ENCODE peak calls at places on chromosomes 7 and 10, in six cellular contexts. One of them, this sample, is unnamed. For H3K36me3, the result is how much of the 10 kb centered on the place peaks cover.

GRCh38 chr10:51244739-51245138 is 170.5 kb downstream of the PRKG1 start:
- DNase-seq in astrocyte: peak
- DNase-seq in PC-9: no peak
- DNase-seq in neuronal stem cell: peak
- DNase-seq in HepG2: no peak
- DNase-seq in IMR-90: peak
- DNase-seq in this sample: no peak

GRCh38 chr7:3207387-3207786 is 93.7 kb upstream of the SDK1 start:
- DNase-seq in astrocyte: no peak
- DNase-seq in PC-9: no peak
- DNase-seq in neuronal stem cell: no peak
- DNase-seq in HepG2: no peak
- DNase-seq in IMR-90: no peak
- DNase-seq in this sample: no peak

GRCh38 chr10:61487506-61487905 is 34.3 kb upstream of the TMEM26 start:
- DNase-seq in astrocyte: peak
- DNase-seq in PC-9: no peak
- DNase-seq in neuronal stem cell: no peak
- DNase-seq in HepG2: no peak
- DNase-seq in IMR-90: peak
- DNase-seq in this sample: no peak

GRCh38 chr7:98568891-98569290 is 48.2 kb upstream of the NPTX2 start:
- DNase-seq in astrocyte: no peak
- DNase-seq in PC-9: no peak
- DNase-seq in neuronal stem cell: no peak
- DNase-seq in HepG2: no peak
- DNase-seq in IMR-90: no peak
- DNase-seq in this sample: no peak

GRCh38 chr7:99473315-99473596 is 566 bp downstream of the ZNF789 start:
- DNase-seq in astrocyte: peak
- DNase-seq in PC-9: peak
- DNase-seq in neuronal stem cell: peak
- DNase-seq in HepG2: peak
- DNase-seq in IMR-90: peak
- DNase-seq in this sample: peak

GRCh38 chr10:88980836-88981235 is 9.8 kb upstream of the FAS start:
- DNase-seq in astrocyte: no peak
- DNase-seq in PC-9: no peak
- DNase-seq in neuronal stem cell: no peak
- DNase-seq in HepG2: no peak
- DNase-seq in IMR-90: no peak
- DNase-seq in this sample: no peak

GRCh38 chr7:32216759-32217158 is 146.6 kb upstream of the PDE1C start:
- DNase-seq in astrocyte: no peak
- DNase-seq in PC-9: no peak
- DNase-seq in neuronal stem cell: no peak
- DNase-seq in HepG2: no peak
- DNase-seq in IMR-90: no peak
- DNase-seq in this sample: no peak

GRCh38 chr10:72732521-72732920 is 40.6 kb downstream of the MCU start:
- DNase-seq in astrocyte: no peak
- DNase-seq in PC-9: no peak
- DNase-seq in neuronal stem cell: no peak
- DNase-seq in HepG2: no peak
- DNase-seq in IMR-90: no peak
- DNase-seq in this sample: no peak

GRCh38 chr7:28151965-28152364 is 28.6 kb downstream of the JAZF1 start:
- DNase-seq in astrocyte: peak
- DNase-seq in PC-9: no peak
- DNase-seq in neuronal stem cell: no peak
- DNase-seq in HepG2: no peak
- DNase-seq in IMR-90: peak
- DNase-seq in this sample: no peak

GRCh38 chr7:154096-154835 is 38.1 kb upstream of the FAM20C start:
- DNase-seq in astrocyte: no peak
- DNase-seq in PC-9: no peak
- DNase-seq in neuronal stem cell: no peak
- DNase-seq in HepG2: no peak
- DNase-seq in IMR-90: no peak
- DNase-seq in this sample: no peak

GRCh38 chr10:119677126-119677525 is 25.9 kb downstream of the BAG3 start:
- DNase-seq in astrocyte: no peak
- DNase-seq in PC-9: no peak
- DNase-seq in neuronal stem cell: no peak
- DNase-seq in HepG2: no peak
- DNase-seq in IMR-90: no peak
- DNase-seq in this sample: no peak

GRCh38 chr7:105849122-105849855 is 27.1 kb downstream of the ATXN7L1 start:
- DNase-seq in astrocyte: no peak
- DNase-seq in PC-9: peak
- DNase-seq in neuronal stem cell: no peak
- DNase-seq in HepG2: peak
- DNase-seq in IMR-90: no peak
- DNase-seq in this sample: no peak

GRCh38 chr7:131890191-131890590 is 333.8 kb upstream of the PODXL start:
- DNase-seq in astrocyte: no peak
- DNase-seq in PC-9: no peak
- DNase-seq in neuronal stem cell: no peak
- DNase-seq in HepG2: no peak
- DNase-seq in IMR-90: no peak
- DNase-seq in this sample: no peak

GRCh38 chr10:62183442-62183841 is 85.2 kb downstream of the RTKN2 start:
- DNase-seq in astrocyte: peak
- DNase-seq in PC-9: no peak
- DNase-seq in neuronal stem cell: no peak
- DNase-seq in HepG2: no peak
- DNase-seq in IMR-90: no peak
- DNase-seq in this sample: peak

GRCh38 chr10:8275911-8276310 is 221.4 kb downstream of the GATA3 start:
- DNase-seq in astrocyte: no peak
- DNase-seq in PC-9: no peak
- DNase-seq in neuronal stem cell: no peak
- DNase-seq in HepG2: no peak
- DNase-seq in IMR-90: no peak
- DNase-seq in this sample: no peak

GRCh38 chr7:35003679-35004278 is 33.5 kb downstream of the DPY19L1 start:
- DNase-seq in astrocyte: peak
- DNase-seq in PC-9: peak
- DNase-seq in neuronal stem cell: no peak
- DNase-seq in HepG2: peak
- DNase-seq in IMR-90: peak
- DNase-seq in this sample: no peak

GRCh38 chr10:14838582-14839304 is 637 bp downstream of the HSPA14 start:
- DNase-seq in astrocyte: peak
- DNase-seq in PC-9: peak
- DNase-seq in neuronal stem cell: peak
- DNase-seq in HepG2: peak
- DNase-seq in IMR-90: no peak
- DNase-seq in this sample: peak

GRCh38 chr7:29243777-29244655 is 49.4 kb downstream of the CHN2 start:
- DNase-seq in astrocyte: no peak
- DNase-seq in PC-9: no peak
- DNase-seq in neuronal stem cell: no peak
- DNase-seq in HepG2: no peak
- DNase-seq in IMR-90: no peak
- DNase-seq in this sample: peak

GRCh38 chr10:37965006-37965405 is 11.4 kb downstream of the ZNF25 start:
- DNase-seq in astrocyte: no peak
- DNase-seq in PC-9: no peak
- DNase-seq in neuronal stem cell: no peak
- DNase-seq in HepG2: no peak
- DNase-seq in IMR-90: no peak
- DNase-seq in this sample: peak
- H3K36me3 ChIP-seq in astrocyte: under half
- H3K36me3 ChIP-seq in PC-9: under half
- H3K36me3 ChIP-seq in neuronal stem cell: under half
- H3K36me3 ChIP-seq in HepG2: under half
- H3K36me3 ChIP-seq in IMR-90: under half
- H3K36me3 ChIP-seq in this sample: under half

DNA sequence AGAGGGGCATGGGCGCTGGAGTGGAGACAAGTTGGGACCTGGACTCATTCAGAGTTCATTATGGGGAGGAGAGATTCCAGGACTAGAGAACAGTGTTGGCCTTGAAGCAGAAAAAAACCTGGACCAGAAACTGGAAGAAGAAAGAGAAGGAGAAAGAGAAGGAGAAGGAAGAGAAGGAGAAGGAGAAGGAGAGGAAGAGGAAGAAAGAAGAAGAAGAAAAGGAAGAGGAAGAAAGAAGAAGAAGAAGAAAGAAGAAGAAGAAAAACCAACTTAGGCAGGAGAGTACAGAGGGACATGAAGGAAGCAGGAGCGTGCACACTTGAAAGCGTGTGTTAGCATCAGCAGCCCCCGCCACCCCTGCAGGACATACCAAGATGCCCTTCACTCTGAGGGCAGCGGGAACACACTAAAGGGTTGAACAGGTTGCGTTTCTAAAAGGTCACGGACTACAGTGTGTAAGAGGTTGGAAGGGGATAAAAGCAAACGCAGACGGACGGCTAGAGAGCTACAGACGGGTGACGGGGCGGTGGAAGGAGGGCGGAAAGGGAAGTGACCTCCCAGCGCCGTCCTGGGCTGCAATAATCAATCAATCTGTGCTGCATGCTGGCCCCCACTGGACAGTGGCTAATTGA is 95.3 kb downstream of the SEC61G start:
- DNase-seq in astrocyte: no peak
- DNase-seq in PC-9: no peak
- DNase-seq in neuronal stem cell: no peak
- DNase-seq in HepG2: no peak
- DNase-seq in IMR-90: no peak
- DNase-seq in this sample: no peak
- H2AFZ ChIP-seq in astrocyte: peak
- H2AFZ ChIP-seq in PC-9: no peak
- H2AFZ ChIP-seq in neuronal stem cell: peak
- H2AFZ ChIP-seq in HepG2: no peak
- H2AFZ ChIP-seq in IMR-90: peak
- H2AFZ ChIP-seq in this sample: no peak

GRCh38 chr7:139245401-139245800 is 14.4 kb downstream of the UBN2 start:
- DNase-seq in astrocyte: no peak
- DNase-seq in PC-9: no peak
- DNase-seq in neuronal stem cell: no peak
- DNase-seq in HepG2: no peak
- DNase-seq in IMR-90: no peak
- DNase-seq in this sample: no peak

GRCh38 chr7:139249179-139249822 is 18.3 kb downstream of the UBN2 start:
- DNase-seq in astrocyte: no peak
- DNase-seq in PC-9: no peak
- DNase-seq in neuronal stem cell: no peak
- DNase-seq in HepG2: no peak
- DNase-seq in IMR-90: no peak
- DNase-seq in this sample: no peak

GRCh38 chr7:139246905-139247304 is 15.9 kb downstream of the UBN2 start:
- DNase-seq in astrocyte: peak
- DNase-seq in PC-9: no peak
- DNase-seq in neuronal stem cell: no peak
- DNase-seq in HepG2: no peak
- DNase-seq in IMR-90: peak
- DNase-seq in this sample: no peak

GRCh38 chr7:139242741-139243281 is 11.8 kb downstream of the UBN2 start:
- DNase-seq in astrocyte: peak
- DNase-seq in PC-9: peak
- DNase-seq in neuronal stem cell: no peak
- DNase-seq in HepG2: no peak
- DNase-seq in IMR-90: peak
- DNase-seq in this sample: no peak

DNA sequence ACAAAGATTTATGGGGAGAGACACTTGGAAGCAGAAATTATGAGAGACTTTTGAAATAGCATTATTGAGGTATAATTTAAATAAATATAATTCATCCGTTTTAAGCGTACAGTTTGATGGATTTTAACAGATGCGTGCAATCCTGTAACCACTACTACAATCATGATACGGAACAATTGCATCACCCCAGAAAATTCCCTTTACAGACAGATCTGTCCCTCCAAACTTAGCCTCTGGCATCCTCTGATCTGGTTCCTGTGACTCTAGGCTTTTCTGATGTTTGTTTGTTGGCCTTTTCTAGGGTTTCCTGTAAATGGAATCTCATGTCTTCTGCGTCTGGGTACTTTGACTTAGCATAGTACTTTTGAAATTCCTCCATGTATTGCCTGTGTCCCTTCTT is 15.5 kb downstream of the UBN2 start:
- DNase-seq in astrocyte: no peak
- DNase-seq in PC-9: no peak
- DNase-seq in neuronal stem cell: no peak
- DNase-seq in HepG2: no peak
- DNase-seq in IMR-90: no peak
- DNase-seq in this sample: no peak
- H3K36me3 ChIP-seq in astrocyte: under half
- H3K36me3 ChIP-seq in PC-9: under half
- H3K36me3 ChIP-seq in neuronal stem cell: under half
- H3K36me3 ChIP-seq in HepG2: under half
- H3K36me3 ChIP-seq in IMR-90: under half
- H3K36me3 ChIP-seq in this sample: half or more

DNA sequence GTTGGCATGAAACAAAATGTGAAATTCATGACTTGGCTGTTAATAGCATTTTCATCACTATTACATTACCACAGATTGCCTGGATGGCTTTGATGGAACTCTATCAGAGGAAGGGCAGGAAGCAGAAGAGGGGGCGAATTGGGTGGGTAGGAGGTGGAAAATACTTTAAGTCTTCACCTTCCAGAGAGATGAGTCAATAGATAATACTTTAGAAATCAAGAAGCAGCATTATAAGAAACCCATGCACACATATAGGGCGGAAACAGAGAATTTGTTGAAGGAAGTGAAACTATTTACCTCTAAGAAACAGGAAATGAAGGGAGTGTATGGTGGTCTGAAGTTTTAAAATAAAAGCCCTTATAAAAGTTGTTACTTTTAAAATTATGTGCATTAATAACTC is 152.1 kb upstream of the TARP start:
- DNase-seq in astrocyte: no peak
- DNase-seq in PC-9: no peak
- DNase-seq in neuronal stem cell: no peak
- DNase-seq in HepG2: no peak
- DNase-seq in IMR-90: no peak
- DNase-seq in this sample: peak
- H2AFZ ChIP-seq in astrocyte: no peak
- H2AFZ ChIP-seq in PC-9: no peak
- H2AFZ ChIP-seq in neuronal stem cell: no peak
- H2AFZ ChIP-seq in HepG2: no peak
- H2AFZ ChIP-seq in IMR-90: no peak
- H2AFZ ChIP-seq in this sample: no peak